ENCODE peak calls at places on chromosomes 4 and X, in six cellular contexts. R, M, H, O, X and L are unnamed samples.

GRCh38 chrX:122835886-122836285 is 348.2 kb upstream of the GRIA3 start:
- DNase-seq in O (no peak), H (no peak), R (no peak), X (no peak), M (no peak), L (no peak)

GRCh38 chr4:4308800-4309441 is 18.9 kb downstream of the ZBTB49 start:
- DNase-seq in X (no peak), R (no peak), O (no peak), H (no peak), M (peak; percentile 96), L (peak; percentile 81)

GRCh38 chrX:115665122-115665521 is 104.1 kb downstream of the PLS3 start:
- DNase-seq in R (no peak), H (no peak), O (no peak), M (no peak), X (no peak), L (no peak)

GRCh38 chr4:174650711-174651355 is 128.5 kb upstream of the HPGD start:
- DNase-seq in X (no peak), O (no peak), M (no peak), R (no peak), H (no peak), L (no peak)

GRCh38 chr4:159366966-159367365 is 264.1 kb downstream of the RAPGEF2 start:
- DNase-seq in H (no peak), X (peak; percentile 16), O (no peak), M (no peak), R (peak; percentile 16), L (no peak)

GRCh38 chr4:110624904-110625494 is 2.1 kb upstream of the PITX2 start:
- DNase-seq in X (no peak), O (no peak), R (peak; percentile 51), M (no peak), H (no peak), L (no peak)

GRCh38 chr4:77269505-77269904 is 112.5 kb downstream of the CCNG2 start:
- DNase-seq in R (peak; percentile 30), X (peak; percentile 89), O (no peak), H (no peak), M (no peak), L (no peak)

GRCh38 chr4:83852085-83852451 is 316.2 kb downstream of the GPAT3 start:
- DNase-seq in O (no peak), R (peak; percentile 22), X (no peak), H (no peak), M (peak; percentile 50), L (peak; percentile 88)

GRCh38 chrX:24728530-24728929 is 34.8 kb downstream of the POLA1 start:
- DNase-seq in M (no peak), X (no peak), H (no peak), R (no peak), O (no peak), L (no peak)

GRCh38 chr4:174517502-174517901 is 4.8 kb downstream of the HPGD start:
- DNase-seq in M (no peak), X (no peak), R (no peak), H (no peak), O (no peak), L (no peak)

GRCh38 chr4:185392156-185392555 is 3.6 kb downstream of the LRP2BP start:
- DNase-seq in H (no peak), X (no peak), O (no peak), M (no peak), R (no peak), L (no peak)

GRCh38 chr4:73599182-73599581 is 21.1 kb downstream of the RASSF6 start:
- DNase-seq in O (no peak), H (peak; percentile 82), X (peak; percentile 90), M (peak; percentile 90), R (peak; percentile 95), L (peak; percentile 73)

GRCh38 chrX:112636951-112637541 is 42.7 kb downstream of the LHFPL1 start:
- DNase-seq in X (no peak), O (no peak), M (peak; percentile 64), R (no peak), H (no peak), L (peak; percentile 87)

GRCh38 chr4:170198742-170199141 is 109.0 kb upstream of the AADAT start:
- DNase-seq in R (peak; percentile 21), O (no peak), X (no peak), M (peak; percentile 27), H (no peak), L (no peak)

GRCh38 chrX:106611682-106612402 is at the start of gene RADX:
- DNase-seq in R (peak; percentile 92), O (peak; percentile 78), M (peak; percentile 86), X (peak; percentile 69), H (peak; percentile 91), L (peak; percentile 45)

GRCh38 chrX:43064096-43064495 is 286.1 kb upstream of the PPP1R2C start:
- DNase-seq in R (no peak), M (peak; percentile 18), X (no peak), O (no peak), H (no peak), L (no peak)

GRCh38 chr4:158722291-158722916 is 792 bp downstream of the PPID start:
- DNase-seq in O (peak; percentile 23), X (no peak), R (peak; percentile 73), M (peak; percentile 55), H (peak; percentile 26), L (peak; percentile 48)

GRCh38 chr4:128249787-128250668 is 37.6 kb downstream of the PGRMC2 start:
- DNase-seq in O (no peak), X (no peak), M (no peak), R (peak; percentile 48), H (no peak), L (no peak)

GRCh38 chrX:48958635-48959094 is 1.3 kb upstream of the OTUD5 start:
- DNase-seq in O (no peak), R (no peak), X (peak; percentile 57), M (peak; percentile 79), H (no peak), L (peak; percentile 66)

GRCh38 chrX:24259544-24260240 is 54.2 kb downstream of the SUPT20HL2 start:
- DNase-seq in M (peak; percentile 67), H (peak; percentile 43), X (peak; percentile 27), R (peak; percentile 56), O (no peak), L (peak; percentile 80)

GRCh38 chrX:72105436-72105835 is 26.3 kb downstream of the RTL5 start:
- DNase-seq in H (no peak), R (no peak), X (no peak), M (no peak), O (no peak), L (no peak)

GRCh38 chr4:3145251-3145908 is 70.9 kb downstream of the HTT start:
- DNase-seq in H (no peak), M (peak; percentile 13), R (no peak), O (no peak), X (no peak), L (peak; percentile 80)

GRCh38 chrX:40154853-40155616 is 57.3 kb upstream of the BCOR start:
- DNase-seq in X (peak; percentile 68), H (peak; percentile 75), O (no peak), R (peak; percentile 80), M (peak; percentile 77), L (peak; percentile 50)

GRCh38 chr4:51820443-51820842 is 22.5 kb upstream of the DCUN1D4 start:
- DNase-seq in M (no peak), O (no peak), R (no peak), H (no peak), X (no peak), L (no peak)

GRCh38 chr4:54056360-54056759 is 8.0 kb downstream of the CHIC2 start:
- DNase-seq in H (no peak), O (no peak), M (no peak), X (no peak), R (no peak), L (no peak)

GRCh38 chrX:47234583-47234982 is 1.8 kb downstream of the USP11 start:
- DNase-seq in R (no peak), O (no peak), M (no peak), H (no peak), X (no peak), L (peak; percentile 52)

GRCh38 chrX:47232197-47232802 is 509 bp upstream of the USP11 start:
- DNase-seq in M (no peak), X (peak; percentile 53), O (no peak), H (no peak), R (no peak), L (no peak)

GRCh38 chrX:47233333-47234113 is 714 bp downstream of the USP11 start:
- DNase-seq in O (peak; percentile 87), M (peak; percentile 97), R (peak; percentile 95), X (peak; percentile 88), H (peak; percentile 98), L (peak; percentile 97)

GRCh38 chrX:47231167-47231566 is 1.6 kb upstream of the USP11 start:
- DNase-seq in H (no peak), R (no peak), M (no peak), O (no peak), X (no peak), L (no peak)

DNA sequence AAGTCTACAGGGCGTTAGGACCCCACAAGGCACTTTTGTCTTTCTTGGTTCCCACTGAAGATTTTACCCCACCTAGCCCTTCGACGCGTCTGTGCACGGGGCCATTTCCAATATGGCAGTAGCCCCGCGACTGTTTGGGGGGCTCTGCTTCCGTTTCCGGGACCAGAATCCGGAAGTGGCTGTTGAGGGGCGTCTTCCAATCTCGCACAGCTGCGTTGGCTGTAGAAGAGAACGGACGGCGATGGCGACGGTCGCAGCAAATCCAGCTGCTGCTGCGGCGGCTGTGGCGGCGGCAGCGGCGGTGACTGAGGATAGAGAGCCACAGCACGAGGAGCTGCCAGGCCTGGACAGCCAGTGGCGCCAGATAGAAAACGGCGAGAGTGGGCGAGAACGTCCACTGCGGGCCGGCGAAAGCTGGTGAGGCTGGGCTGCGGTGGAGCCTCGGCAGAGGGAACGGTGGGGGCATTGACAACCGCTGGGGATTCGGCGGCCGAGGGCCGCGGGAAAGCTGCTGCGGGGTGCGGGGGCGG is at the start of gene USP11:
- DNase-seq in R (peak; percentile 57), H (peak; percentile 79), O (no peak), M (peak; percentile 56), X (no peak), L (peak; percentile 51)
- H2BK5ac ChIP-seq in R (no peak within 1 kb of the TSS), H (peak within 1 kb of the TSS; percentile 98), O (peak within 1 kb of the TSS; percentile 75), M (peak within 1 kb of the TSS; percentile 44), X (peak within 1 kb of the TSS; percentile 97), L (peak within 1 kb of the TSS; percentile 87)

GRCh38 chr4:42271096-42271495 is 118.6 kb upstream of the BEND4 start:
- DNase-seq in M (no peak), H (peak; percentile 53), X (no peak), R (no peak), O (no peak), L (no peak)
- H2BK5ac ChIP-seq in M (no peak overlapping the region), H (no peak overlapping the region), X (no peak overlapping the region), R (no peak overlapping the region), O (no peak overlapping the region), L (no peak overlapping the region)

DNA sequence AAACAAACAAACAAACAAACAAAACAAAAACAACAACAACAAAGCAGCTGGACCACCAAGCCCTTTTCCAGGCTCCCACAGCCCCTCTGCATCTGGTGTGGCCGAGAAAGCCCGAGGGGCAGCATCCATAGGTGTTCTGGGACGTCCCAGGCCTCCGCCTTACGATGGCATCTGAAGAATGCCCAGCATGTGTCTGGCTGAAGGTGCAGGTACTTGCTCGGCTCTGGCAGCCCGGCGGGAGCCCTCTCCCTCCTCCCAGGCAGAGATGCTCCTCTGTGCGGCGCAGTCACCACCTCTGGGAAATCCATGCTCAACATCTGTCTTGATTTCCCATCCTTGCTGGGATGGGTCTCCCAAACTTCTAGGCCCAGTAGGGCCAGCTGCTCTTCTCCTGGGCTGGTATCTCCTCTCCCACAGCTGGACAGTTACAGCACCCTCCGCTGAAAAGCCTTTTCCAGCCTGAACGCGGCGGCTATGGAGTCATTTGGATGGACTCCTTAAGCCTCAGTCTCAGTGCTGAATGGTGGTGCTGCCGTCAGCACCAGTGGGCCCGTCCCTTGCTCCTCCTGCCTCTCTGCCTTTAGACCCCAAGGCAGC is 4.3 kb downstream of the PSAPL1 start:
- DNase-seq in O (no peak), R (peak; percentile 79), M (no peak), X (peak; percentile 44), H (peak; percentile 77), L (no peak)
- H2BK5ac ChIP-seq in O (no peak overlapping the region), R (no peak overlapping the region), M (no peak overlapping the region), X (no peak overlapping the region), H (no peak overlapping the region), L (no peak overlapping the region)

GRCh38 chr4:136343340-136343739 is 1189.0 kb downstream of the PCDH18 start:
- DNase-seq in H (no peak), X (no peak), O (no peak), M (no peak), R (no peak), L (no peak)
- H2BK5ac ChIP-seq in H (no peak overlapping the region), X (no peak overlapping the region), O (no peak overlapping the region), M (no peak overlapping the region), R (no peak overlapping the region), L (no peak overlapping the region)